ENCODE peak calls at places on chromosome 7, in four cellular contexts. F is fibroblast of lung; E is dermis microvascular lymphatic vessel endothelial cell; J is activated T-helper 9 cell treated with anti-CD3 and anti-CD28 coated beads, Interleukin-2, amount 50 U/mL, for 16 hours. Q is an unnamed sample.

GRCh38 chr7:158700008-158700407 is 4.6 kb downstream of the NCAPG2 start:
- DNase-seq in J (no peak), F (no peak), E (no peak), Q (no peak)

GRCh38 chr7:28036748-28037147 is 143.8 kb downstream of the JAZF1 start:
- DNase-seq in F (peak), E (no peak), J (no peak), Q (no peak)

GRCh38 chr7:25069900-25070443 is 55.1 kb downstream of the CYCS start:
- DNase-seq in F (peak), E (peak), J (no peak), Q (peak)

GRCh38 chr7:27689045-27689877 is 26.6 kb upstream of the HIBADH start:
- DNase-seq in J (no peak), F (no peak), E (no peak), Q (peak)

GRCh38 chr7:25844109-25844915 is 307.7 kb upstream of the NFE2L3 start:
- DNase-seq in J (no peak), F (peak), E (no peak), Q (no peak)

GRCh38 chr7:131890191-131890590 is 333.8 kb upstream of the PODXL start:
- DNase-seq in F (peak), J (no peak), E (no peak), Q (no peak)

GRCh38 chr7:94295805-94296204 is 98.9 kb upstream of the COL1A2 start:
- DNase-seq in E (no peak), J (no peak), F (peak), Q (no peak)

GRCh38 chr7:108455833-108456677 is at the start of gene NRCAM:
- DNase-seq in F (peak), J (no peak), E (no peak), Q (peak)

GRCh38 chr7:5491251-5492044 is 67.8 kb upstream of the TNRC18 start:
- DNase-seq in J (no peak), E (no peak), F (no peak), Q (no peak)

GRCh38 chr7:148340881-148341280 is 249.7 kb upstream of the C7orf33 start:
- DNase-seq in E (no peak), F (no peak), J (no peak), Q (no peak)

GRCh38 chr7:148410905-148411304 is 179.7 kb upstream of the C7orf33 start:
- DNase-seq in E (no peak), F (no peak), J (no peak), Q (no peak)

GRCh38 chr7:108415821-108416536 is 40.3 kb downstream of the NRCAM start:
- DNase-seq in J (no peak), E (peak), F (peak), Q (no peak)

GRCh38 chr7:152759655-152760383 is at the start of gene ACTR3B:
- DNase-seq in E (peak), F (peak), J (peak), Q (peak)

GRCh38 chr7:130141161-130141857 is 63.9 kb downstream of the TMEM209 start:
- DNase-seq in E (peak), F (peak), J (no peak), Q (no peak)

GRCh38 chr7:22430457-22430856 is 69.5 kb downstream of the STEAP1B start:
- DNase-seq in E (no peak), F (peak), J (no peak), Q (no peak)

GRCh38 chr7:77691892-77692491 is 4.3 kb upstream of the RSBN1L start:
- DNase-seq in E (no peak), J (no peak), F (no peak), Q (no peak)

GRCh38 chr7:26156454-26157365 is 4.7 kb downstream of the NFE2L3 start:
- DNase-seq in E (peak), F (peak), J (peak), Q (no peak)

GRCh38 chr7:6558837-6559236 is 7.6 kb upstream of the GRID2IP start:
- DNase-seq in F (peak), J (no peak), E (no peak), Q (peak)

GRCh38 chr7:26131056-26131589 is 20.9 kb upstream of the NFE2L3 start:
- DNase-seq in E (no peak), J (no peak), F (no peak), Q (no peak)

GRCh38 chr7:101933685-101934084 is 116.3 kb downstream of the CUX1 start:
- DNase-seq in E (no peak), J (no peak), F (peak), Q (no peak)

GRCh38 chr7:79593819-79594218 is 140.4 kb upstream of the MAGI2 start:
- DNase-seq in F (no peak), J (no peak), E (no peak), Q (no peak)

GRCh38 chr7:55178863-55179773 is 160.3 kb downstream of the EGFR start:
- DNase-seq in F (no peak), E (no peak), J (no peak), Q (peak)

GRCh38 chr7:7210475-7211237 is 28.3 kb downstream of the C1GALT1 start:
- DNase-seq in J (no peak), F (no peak), E (no peak), Q (no peak)

GRCh38 chr7:140418653-140419052 is 14.8 kb downstream of the RAB19 start:
- DNase-seq in E (no peak), J (no peak), F (no peak), Q (no peak)

GRCh38 chr7:148575640-148576411 is 14.7 kb upstream of the C7orf33 start:
- DNase-seq in E (peak), J (peak), F (peak), Q (peak)

GRCh38 chr7:129389829-129390228 is 44.4 kb upstream of the STRIP2 start:
- DNase-seq in F (no peak), E (no peak), J (no peak), Q (no peak)

Q was measured in HuH-7.